ENCODE peak calls at places on chromosomes 6 and 20, in nine cellular contexts. R is fibroblast of villous mesenchyme; A is GM04504; U is NCI-H2029 treated with DMSO at 0.1 percent for 48 hours; Z is stimulated activated CD8-positive, alpha-beta memory T cell treated with anti-CD3 and anti-CD28 coated beads, Interleukin-12 subunit alpha, Interleukin-12 subunit beta, amount 100 ng/mL, for 1 hour; O is kidney epithelial cell; N is HFF-Myc; J is CD4-positive, alpha-beta T cell; F is GM23248. W is an unnamed sample.

GRCh38 chr20:13788167-13788834 is 3.5 kb downstream of the NDUFAF5 start:
- DNase-seq in R (peak; percentile 70), A (no peak), U (no peak), Z (no peak), O (no peak), N (peak; percentile 39), J (no peak), F (peak; percentile 74), W (peak; percentile 39)

GRCh38 chr6:29946787-29947186 is 4.5 kb downstream of the HLA-A start:
- DNase-seq in R (no peak), A (no peak), U (no peak), Z (no peak), O (no peak), N (no peak), J (no peak), F (no peak), W (no peak)

GRCh38 chr6:131226465-131226864 is 91.2 kb downstream of the AKAP7 start:
- DNase-seq in R (no peak), A (no peak), U (no peak), Z (no peak), O (no peak), N (no peak), J (no peak), F (no peak), W (no peak)

GRCh38 chr20:50304501-50304856 is 113.8 kb downstream of the CEBPB start:
- DNase-seq in R (peak; percentile 95), A (peak; percentile 92), U (no peak), Z (no peak), O (no peak), N (peak; percentile 90), J (no peak), F (peak; percentile 73), W (no peak)

GRCh38 chr20:13868331-13868730 is 83.5 kb downstream of the NDUFAF5 start:
- DNase-seq in R (no peak), A (peak; percentile 80), U (no peak), Z (no peak), O (no peak), N (peak; percentile 9), J (no peak), F (peak; percentile 94), W (no peak)

GRCh38 chr20:37640600-37641561 is 52.9 kb upstream of the CTNNBL1 start:
- DNase-seq in R (no peak), A (no peak), U (no peak), Z (no peak), O (no peak), N (no peak), J (no peak), F (peak; percentile 21), W (no peak)

GRCh38 chr6:142935553-142936517 is 9.1 kb downstream of the HIVEP2 start:
- DNase-seq in R (no peak), A (no peak), U (no peak), Z (no peak), O (no peak), N (no peak), J (no peak), F (no peak), W (no peak)

GRCh38 chr6:31525553-31525931 is 3.2 kb upstream of the MCCD1 start:
- DNase-seq in R (no peak), A (no peak), U (no peak), Z (no peak), O (no peak), N (no peak), J (no peak), F (no peak), W (no peak)

GRCh38 chr6:157143171-157143884 is 180.0 kb downstream of the TMEM242 start:
- DNase-seq in R (peak; percentile 74), A (peak; percentile 31), U (no peak), Z (no peak), O (no peak), N (no peak), J (no peak), F (peak; percentile 87), W (no peak)

GRCh38 chr6:116779569-116780164 is 14.1 kb upstream of the FAM162B start:
- DNase-seq in R (peak; percentile 54), A (no peak), U (peak; percentile 99), Z (no peak), O (peak; percentile 4), N (peak; percentile 11), J (no peak), F (peak; percentile 46), W (peak; percentile 29)

GRCh38 chr6:98833101-98834059 is 994 bp upstream of the POU3F2 start:
- DNase-seq in R (peak; percentile 28), A (no peak), U (no peak), Z (no peak), O (no peak), N (no peak), J (no peak), F (peak; percentile 63), W (peak; percentile 46)